ENCODE peak calls at places on chromosomes 13 and 19, in nine cellular contexts. X is dorsolateral prefrontal cortex; G is activated CD4-positive, alpha-beta T cell treated with anti-CD3 and anti-CD28 coated beads, Interleukin-2, amount 50 U/mL, for 1 hour; E is AG09319; U is NCI-H2081; S is lower leg skin; Y is dermis blood vessel endothelial cell; M is fibroblast of lung; K is stimulated activated CD4-positive, alpha-beta T cell treated with anti-CD3 and anti-CD28 coated beads, Interleukin-12 subunit alpha, Interleukin-12 subunit beta, amount 100 ng/mL, for 24 hours. N is an unnamed sample.

GRCh38 chr13:52850396-52851152 is 2.1 kb upstream of the PCDH8 start:
- DNase-seq in X (peak; percentile 51), G (no peak), E (peak; percentile 11), U (peak; percentile 23), S (peak; percentile 23), Y (peak; percentile 61), M (peak; percentile 36), K (no peak), N (peak; percentile 55)

GRCh38 chr19:48290923-48291700 is 21.2 kb downstream of the ZNF114 start:
- DNase-seq in X (peak; percentile 75), G (peak; percentile 61), E (peak; percentile 57), U (peak; percentile 45), S (peak; percentile 70), Y (peak; percentile 84), M (peak; percentile 78), K (peak; percentile 16), N (peak; percentile 65)

GRCh38 chr13:34249546-34249945 is 431.6 kb downstream of the RFC3 start:
- DNase-seq in X (no peak), G (no peak), E (no peak), U (no peak), S (no peak), Y (no peak), M (no peak), K (no peak), N (no peak)

GRCh38 chr13:33312150-33312908 is 26.8 kb upstream of the STARD13 start:
- DNase-seq in X (no peak), G (no peak), E (no peak), U (no peak), S (no peak), Y (peak; percentile 50), M (peak; percentile 14), K (no peak), N (peak; percentile 51)

GRCh38 chr13:53732664-53733063 is 704.1 kb downstream of the OLFM4 start:
- DNase-seq in X (no peak), G (no peak), E (no peak), U (no peak), S (no peak), Y (no peak), M (no peak), K (no peak), N (no peak)

GRCh38 chr19:29546583-29547190 is 20.9 kb downstream of the VSTM2B start:
- DNase-seq in X (peak; percentile 3), G (no peak), E (no peak), U (no peak), S (no peak), Y (no peak), M (no peak), K (no peak), N (no peak)

GRCh38 chr13:40983269-40983668 is 35.8 kb downstream of the ELF1 start:
- DNase-seq in X (no peak), G (no peak), E (no peak), U (no peak), S (no peak), Y (peak; percentile 61), M (peak; percentile 34), K (no peak), N (peak; percentile 47)

GRCh38 chr19:31319465-31319864 is 29.8 kb downstream of the TSHZ3 start:
- DNase-seq in X (no peak), G (no peak), E (no peak), U (no peak), S (no peak), Y (no peak), M (no peak), K (no peak), N (no peak)

GRCh38 chr13:48448963-48449614 is 36.2 kb upstream of the LPAR6 start:
- DNase-seq in X (no peak), G (no peak), E (no peak), U (no peak), S (no peak), Y (peak; percentile 54), M (peak; percentile 64), K (no peak), N (peak; percentile 70)

GRCh38 chr13:29621841-29622240 is 26.4 kb upstream of the SLC7A1 start:
- DNase-seq in X (no peak), G (no peak), E (no peak), U (no peak), S (no peak), Y (no peak), M (peak; percentile 46), K (no peak), N (no peak)

GRCh38 chr19:57587529-57587928 is 3.6 kb downstream of the ZIK1 start:
- DNase-seq in X (no peak), G (no peak), E (no peak), U (no peak), S (no peak), Y (no peak), M (peak; percentile 85), K (no peak), N (no peak)

GRCh38 chr13:20442370-20442769 is 83.3 kb downstream of the CRYL1 start:
- DNase-seq in X (no peak), G (no peak), E (no peak), U (no peak), S (no peak), Y (no peak), M (no peak), K (no peak), N (no peak)

GRCh38 chr13:73972503-73972902 is 161.7 kb downstream of the KLF12 start:
- DNase-seq in X (no peak), G (no peak), E (no peak), U (no peak), S (no peak), Y (no peak), M (no peak), K (no peak), N (no peak)

GRCh38 chr19:20182232-20182785 is 15.3 kb downstream of the ZNF486 start:
- DNase-seq in X (no peak), G (no peak), E (no peak), U (no peak), S (no peak), Y (no peak), M (no peak), K (no peak), N (no peak)

GRCh38 chr19:44367024-44367423 is 10.5 kb upstream of the ZNF112 start:
- DNase-seq in X (no peak), G (no peak), E (no peak), U (no peak), S (no peak), Y (peak; percentile 19), M (peak; percentile 10), K (no peak), N (peak; percentile 5)

GRCh38 chr19:43660301-43660700 is 9.7 kb downstream of the PLAUR start:
- DNase-seq in X (no peak), G (no peak), E (no peak), U (no peak), S (no peak), Y (no peak), M (no peak), K (no peak), N (no peak)

GRCh38 chr13:99974939-99975561 is 3.5 kb upstream of the ZIC5 start:
- DNase-seq in X (no peak), G (no peak), E (no peak), U (no peak), S (no peak), Y (no peak), M (no peak), K (no peak), N (no peak)

GRCh38 chr13:44710576-44710975 is 134.4 kb upstream of the TSC22D1 start:
- DNase-seq in X (no peak), G (no peak), E (peak; percentile 56), U (no peak), S (no peak), Y (peak; percentile 95), M (peak; percentile 99), K (peak; percentile 5), N (peak; percentile 94)

GRCh38 chr13:26024558-26024957 is 27.3 kb downstream of the SHISA2 start:
- DNase-seq in X (no peak), G (no peak), E (no peak), U (no peak), S (no peak), Y (no peak), M (peak; percentile 63), K (no peak), N (no peak)

GRCh38 chr13:111638233-111638632 is 317.8 kb downstream of the TEX29 start:
- DNase-seq in X (no peak), G (no peak), E (no peak), U (no peak), S (no peak), Y (no peak), M (no peak), K (no peak), N (no peak)

GRCh38 chr13:73092831-73093230 is 34.0 kb downstream of the KLF5 start:
- DNase-seq in X (no peak), G (no peak), E (no peak), U (no peak), S (no peak), Y (no peak), M (no peak), K (no peak), N (no peak)

GRCh38 chr13:66353664-66354063 is 876.5 kb downstream of the PCDH9 start:
- DNase-seq in X (no peak), G (no peak), E (no peak), U (peak; percentile 67), S (no peak), Y (no peak), M (peak; percentile 28), K (no peak), N (no peak)

GRCh38 chr19:3370214-3370720 is 3.9 kb downstream of the NFIC start:
- DNase-seq in X (no peak), G (no peak), E (no peak), U (no peak), S (no peak), Y (no peak), M (no peak), K (no peak), N (no peak)

GRCh38 chr19:7488736-7489353 is at the start of gene PEX11G:
- DNase-seq in X (peak; percentile 93), G (peak; percentile 90), E (peak; percentile 55), U (peak; percentile 92), S (peak; percentile 79), Y (peak; percentile 93), M (peak; percentile 81), K (peak; percentile 85), N (peak; percentile 88)